ENCODE peak calls at places on chromosomes 4 and X, in five cellular contexts. One of them, this sample, is unnamed.

GRCh38 chr4:151223465-151223864 is 53.5 kb upstream of the PRSS48 start:
- DNase-seq in NT2/D1: no peak
- DNase-seq in HEK293T: no peak
- DNase-seq in H1: no peak
- DNase-seq in HepG2: no peak
- DNase-seq in this sample: no peak

GRCh38 chrX:78652971-78653822 is 5.9 kb downstream of the RTL3 start:
- DNase-seq in NT2/D1: no peak
- DNase-seq in HEK293T: no peak
- DNase-seq in H1: no peak
- DNase-seq in HepG2: peak
- DNase-seq in this sample: no peak

GRCh38 chrX:9595131-9595530 is 130.3 kb downstream of the TBL1X start:
- DNase-seq in NT2/D1: no peak
- DNase-seq in HEK293T: no peak
- DNase-seq in H1: no peak
- DNase-seq in HepG2: no peak
- DNase-seq in this sample: no peak

GRCh38 chrX:71053217-71053621 is 14.9 kb downstream of the SNX12 start:
- DNase-seq in NT2/D1: no peak
- DNase-seq in HEK293T: no peak
- DNase-seq in H1: peak
- DNase-seq in HepG2: no peak
- DNase-seq in this sample: peak

GRCh38 chr4:3880595-3881120 is 114.5 kb downstream of the ADRA2C start:
- DNase-seq in NT2/D1: peak
- DNase-seq in HEK293T: peak
- DNase-seq in H1: peak
- DNase-seq in HepG2: peak
- DNase-seq in this sample: no peak

GRCh38 chr4:101205878-101206277 is 141.4 kb downstream of the PPP3CA start:
- DNase-seq in NT2/D1: no peak
- DNase-seq in HEK293T: no peak
- DNase-seq in H1: no peak
- DNase-seq in HepG2: no peak
- DNase-seq in this sample: peak

GRCh38 chr4:8725845-8726244 is 133.3 kb downstream of the CPZ start:
- DNase-seq in NT2/D1: no peak
- DNase-seq in HEK293T: no peak
- DNase-seq in H1: no peak
- DNase-seq in HepG2: no peak
- DNase-seq in this sample: no peak

GRCh38 chrX:38811515-38812239 is 10.4 kb downstream of the MID1IP1 start:
- DNase-seq in NT2/D1: no peak
- DNase-seq in HEK293T: no peak
- DNase-seq in H1: no peak
- DNase-seq in HepG2: no peak
- DNase-seq in this sample: no peak

GRCh38 chr4:1196421-1197183 is 24.2 kb upstream of the SPON2 start:
- DNase-seq in NT2/D1: no peak
- DNase-seq in HEK293T: no peak
- DNase-seq in H1: no peak
- DNase-seq in HepG2: no peak
- DNase-seq in this sample: no peak

GRCh38 chrX:45472968-45473367 is 272.3 kb upstream of the DIPK2B start:
- DNase-seq in NT2/D1: no peak
- DNase-seq in HEK293T: no peak
- DNase-seq in H1: no peak
- DNase-seq in HepG2: no peak
- DNase-seq in this sample: no peak

GRCh38 chr4:31104596-31104995 is 384.4 kb downstream of the PCDH7 start:
- DNase-seq in NT2/D1: no peak
- DNase-seq in HEK293T: no peak
- DNase-seq in H1: no peak
- DNase-seq in HepG2: no peak
- DNase-seq in this sample: no peak

GRCh38 chrX:38426785-38427184 is 74.4 kb downstream of the OTC start:
- DNase-seq in NT2/D1: no peak
- DNase-seq in HEK293T: no peak
- DNase-seq in H1: no peak
- DNase-seq in HepG2: no peak
- DNase-seq in this sample: no peak

GRCh38 chrX:39903937-39904336 is 193.8 kb downstream of the BCOR start:
- DNase-seq in NT2/D1: no peak
- DNase-seq in HEK293T: no peak
- DNase-seq in H1: no peak
- DNase-seq in HepG2: no peak
- DNase-seq in this sample: no peak

GRCh38 chr4:76195326-76195725 is 18.3 kb downstream of the SCARB2 start:
- DNase-seq in NT2/D1: no peak
- DNase-seq in HEK293T: no peak
- DNase-seq in H1: no peak
- DNase-seq in HepG2: no peak
- DNase-seq in this sample: no peak

GRCh38 chr4:5816101-5816500 is 76.8 kb downstream of the CRMP1 start:
- DNase-seq in NT2/D1: no peak
- DNase-seq in HEK293T: no peak
- DNase-seq in H1: no peak
- DNase-seq in HepG2: no peak
- DNase-seq in this sample: no peak

GRCh38 chr4:1208266-1208961 is 36.0 kb upstream of the SPON2 start:
- DNase-seq in NT2/D1: no peak
- DNase-seq in HEK293T: no peak
- DNase-seq in H1: no peak
- DNase-seq in HepG2: no peak
- DNase-seq in this sample: no peak

GRCh38 chrX:113947548-113947947 is 636.3 kb upstream of the HTR2C start:
- DNase-seq in NT2/D1: no peak
- DNase-seq in HEK293T: peak
- DNase-seq in H1: no peak
- DNase-seq in HepG2: peak
- DNase-seq in this sample: no peak

GRCh38 chrX:74931214-74931613 is 6.0 kb upstream of the NEXMIF start:
- DNase-seq in NT2/D1: no peak
- DNase-seq in HEK293T: no peak
- DNase-seq in H1: no peak
- DNase-seq in HepG2: no peak
- DNase-seq in this sample: no peak

GRCh38 chr4:166195101-166195500 is 322.1 kb downstream of the TLL1 start:
- DNase-seq in NT2/D1: no peak
- DNase-seq in HEK293T: no peak
- DNase-seq in H1: no peak
- DNase-seq in HepG2: no peak
- DNase-seq in this sample: no peak

GRCh38 chr4:87114245-87115062 is 106.0 kb downstream of the KLHL8 start:
- DNase-seq in NT2/D1: no peak
- DNase-seq in HEK293T: no peak
- DNase-seq in H1: no peak
- DNase-seq in HepG2: no peak
- DNase-seq in this sample: no peak

GRCh38 chr4:98586231-98586630 is 72.2 kb downstream of the TSPAN5 start:
- DNase-seq in NT2/D1: no peak
- DNase-seq in HEK293T: no peak
- DNase-seq in H1: no peak
- DNase-seq in HepG2: no peak
- DNase-seq in this sample: no peak

GRCh38 chr4:186685744-186686143 is 37.9 kb downstream of the FAT1 start:
- DNase-seq in NT2/D1: no peak
- DNase-seq in HEK293T: no peak
- DNase-seq in H1: no peak
- DNase-seq in HepG2: peak
- DNase-seq in this sample: no peak

GRCh38 chr4:74934016-74934821 is 1.3 kb downstream of the PARM1 start:
- DNase-seq in NT2/D1: no peak
- DNase-seq in HEK293T: peak
- DNase-seq in H1: no peak
- DNase-seq in HepG2: no peak
- DNase-seq in this sample: no peak

GRCh38 chrX:140710710-140711109 is 1.2 kb downstream of the LINC00632 start:
- DNase-seq in NT2/D1: no peak
- DNase-seq in HEK293T: peak
- DNase-seq in H1: no peak
- DNase-seq in HepG2: no peak
- DNase-seq in this sample: no peak

GRCh38 chr4:142126890-142127497 is 490.6 kb downstream of the IL15 start:
- DNase-seq in NT2/D1: peak
- DNase-seq in HEK293T: peak
- DNase-seq in H1: peak
- DNase-seq in HepG2: peak
- DNase-seq in this sample: peak

GRCh38 chr4:3202836-3203820 is 45.8 kb upstream of the MSANTD1 start:
- DNase-seq in NT2/D1: no peak
- DNase-seq in HEK293T: no peak
- DNase-seq in H1: no peak
- DNase-seq in HepG2: peak
- DNase-seq in this sample: no peak

GRCh38 chr4:128579454-128579853 is 230.0 kb upstream of the JADE1 start:
- DNase-seq in NT2/D1: no peak
- DNase-seq in HEK293T: no peak
- DNase-seq in H1: no peak
- DNase-seq in HepG2: no peak
- DNase-seq in this sample: no peak

GRCh38 chr4:155241225-155241624 is 32.8 kb downstream of the NPY2R start:
- DNase-seq in NT2/D1: no peak
- DNase-seq in HEK293T: no peak
- DNase-seq in H1: no peak
- DNase-seq in HepG2: no peak
- DNase-seq in this sample: no peak

GRCh38 chrX:34053931-34054330 is 78.2 kb downstream of the FAM47A start:
- DNase-seq in NT2/D1: no peak
- DNase-seq in HEK293T: no peak
- DNase-seq in H1: no peak
- DNase-seq in HepG2: no peak
- DNase-seq in this sample: no peak

GRCh38 chrX:137432609-137433008 is 133.3 kb upstream of the ZIC3 start:
- DNase-seq in NT2/D1: no peak
- DNase-seq in HEK293T: peak
- DNase-seq in H1: no peak
- DNase-seq in HepG2: peak
- DNase-seq in this sample: no peak
- TF ChIP-seq SUZ12 in NT2/D1: no peak
- TF ChIP-seq SUZ12 in HEK293T: no peak
- TF ChIP-seq SUZ12 in H1: no peak
- TF ChIP-seq SUZ12 in HepG2: no peak
- TF ChIP-seq SUZ12 in this sample: no peak

DNA sequence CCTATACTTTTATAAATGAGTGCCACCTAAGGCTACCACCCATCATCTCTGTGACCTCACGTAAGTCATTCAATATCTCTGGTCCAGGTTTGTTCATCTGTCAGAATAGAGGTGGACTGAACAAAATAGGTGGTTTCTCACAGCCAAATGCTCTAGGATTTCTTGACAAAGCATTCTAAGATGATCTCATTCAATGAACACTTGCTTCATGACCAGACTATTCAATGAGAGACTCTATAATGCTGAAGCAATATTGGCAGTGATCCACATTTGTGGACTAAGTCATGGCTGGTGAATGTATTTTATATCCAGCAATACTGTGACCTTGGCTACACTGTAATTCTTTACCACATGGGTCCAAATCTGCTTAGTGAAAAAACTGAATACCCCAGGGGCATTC is 37.9 kb downstream of the LDB2 start:
- DNase-seq in NT2/D1: no peak
- DNase-seq in HEK293T: no peak
- DNase-seq in H1: no peak
- DNase-seq in HepG2: no peak
- DNase-seq in this sample: no peak
- TF ChIP-seq SUZ12 in NT2/D1: no peak
- TF ChIP-seq SUZ12 in HEK293T: no peak
- TF ChIP-seq SUZ12 in H1: no peak
- TF ChIP-seq SUZ12 in HepG2: no peak
- TF ChIP-seq SUZ12 in this sample: no peak

GRCh38 chr4:64230709-64231310 is 178.4 kb downstream of the TECRL start:
- DNase-seq in NT2/D1: no peak
- DNase-seq in HEK293T: no peak
- DNase-seq in H1: no peak
- DNase-seq in HepG2: no peak
- DNase-seq in this sample: no peak
- TF ChIP-seq SUZ12 in NT2/D1: no peak
- TF ChIP-seq SUZ12 in HEK293T: no peak
- TF ChIP-seq SUZ12 in H1: no peak
- TF ChIP-seq SUZ12 in HepG2: no peak
- TF ChIP-seq SUZ12 in this sample: no peak

GRCh38 chr4:163476761-163477438 is 3.3 kb upstream of the TKTL2 start:
- DNase-seq in NT2/D1: no peak
- DNase-seq in HEK293T: no peak
- DNase-seq in H1: no peak
- DNase-seq in HepG2: no peak
- DNase-seq in this sample: no peak
- TF ChIP-seq SUZ12 in NT2/D1: no peak
- TF ChIP-seq SUZ12 in HEK293T: no peak
- TF ChIP-seq SUZ12 in H1: no peak
- TF ChIP-seq SUZ12 in HepG2: no peak
- TF ChIP-seq SUZ12 in this sample: no peak

DNA sequence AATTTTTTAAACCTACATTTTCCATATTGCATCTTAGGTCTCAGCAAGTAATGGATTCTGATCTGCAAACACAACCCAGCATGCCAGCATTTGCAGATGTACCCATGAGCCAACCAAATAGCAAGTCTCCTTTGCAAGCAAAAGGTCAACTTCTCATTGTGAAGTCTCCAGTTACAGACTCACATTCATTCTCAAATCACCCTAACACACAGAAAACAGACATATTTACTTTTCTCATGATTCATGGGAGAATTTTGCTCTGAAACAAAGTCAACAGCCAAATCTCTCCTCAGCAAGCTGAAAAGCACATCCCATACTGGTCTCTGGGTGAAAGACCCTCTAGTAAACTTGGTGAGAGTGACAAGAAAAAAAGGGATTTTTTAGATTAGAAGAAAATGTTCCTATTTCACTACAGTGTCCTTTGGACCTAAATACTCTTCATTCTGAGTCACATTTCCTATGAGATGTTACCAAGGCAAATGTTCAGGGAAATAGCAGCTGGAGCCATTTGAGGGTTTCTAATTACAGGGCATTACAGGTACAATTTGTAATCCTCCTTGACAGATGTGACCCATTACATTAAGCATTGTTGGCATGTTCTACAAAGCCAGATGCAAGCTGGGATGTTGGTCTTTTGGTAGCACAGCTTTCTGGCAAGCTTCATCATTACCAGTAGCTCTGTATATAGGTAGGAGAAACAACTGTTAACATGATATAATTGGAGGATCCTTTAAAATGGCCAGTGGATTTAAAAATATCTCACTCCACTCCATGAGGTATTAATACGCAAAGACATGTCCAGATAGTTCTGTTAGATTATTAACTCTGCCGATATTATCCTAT is 383.2 kb downstream of the SMARCA1 start:
- DNase-seq in NT2/D1: no peak
- DNase-seq in HEK293T: no peak
- DNase-seq in H1: no peak
- DNase-seq in HepG2: peak
- DNase-seq in this sample: no peak
- TF ChIP-seq SUZ12 in NT2/D1: no peak
- TF ChIP-seq SUZ12 in HEK293T: no peak
- TF ChIP-seq SUZ12 in H1: no peak
- TF ChIP-seq SUZ12 in HepG2: no peak
- TF ChIP-seq SUZ12 in this sample: no peak

GRCh38 chr4:93693141-93693540 is 135.4 kb upstream of the ATOH1 start:
- DNase-seq in NT2/D1: no peak
- DNase-seq in HEK293T: no peak
- DNase-seq in H1: no peak
- DNase-seq in HepG2: no peak
- DNase-seq in this sample: no peak
- TF ChIP-seq SUZ12 in NT2/D1: no peak
- TF ChIP-seq SUZ12 in HEK293T: no peak
- TF ChIP-seq SUZ12 in H1: no peak
- TF ChIP-seq SUZ12 in HepG2: no peak
- TF ChIP-seq SUZ12 in this sample: no peak

This sample was measured in GM12878.